ENCODE peak calls at places on chromosomes 11 and 22, in four cellular contexts. One of them, this sample, is unnamed.

GRCh38 chr22:32752868-32753520 is 48.5 kb upstream of the TIMP3 start:
- DNase-seq in AG09309: no peak
- DNase-seq in nephron progenitor cell: no peak
- DNase-seq in activated naive CD8-positive, alpha-beta T cell treated with anti-CD3 and anti-CD28 coated beads, Interleukin-2, amount 50 U/mL, for 24 hours: peak
- DNase-seq in this sample: no peak

GRCh38 chr11:30225642-30226041 is 5.2 kb upstream of the FSHB start:
- DNase-seq in AG09309: no peak
- DNase-seq in activated naive CD8-positive, alpha-beta T cell treated with anti-CD3 and anti-CD28 coated beads, Interleukin-2, amount 50 U/mL, for 24 hours: no peak
- DNase-seq in nephron progenitor cell: peak
- DNase-seq in this sample: no peak

GRCh38 chr11:112227471-112227870 is 1.2 kb downstream of the PTS start:
- DNase-seq in AG09309: no peak
- DNase-seq in nephron progenitor cell: no peak
- DNase-seq in activated naive CD8-positive, alpha-beta T cell treated with anti-CD3 and anti-CD28 coated beads, Interleukin-2, amount 50 U/mL, for 24 hours: no peak
- DNase-seq in this sample: no peak

GRCh38 chr11:108559904-108560303 is 33.7 kb downstream of the EXPH5 start:
- DNase-seq in nephron progenitor cell: no peak
- DNase-seq in activated naive CD8-positive, alpha-beta T cell treated with anti-CD3 and anti-CD28 coated beads, Interleukin-2, amount 50 U/mL, for 24 hours: no peak
- DNase-seq in AG09309: peak
- DNase-seq in this sample: no peak

GRCh38 chr11:71322861-71323582 is 70.6 kb upstream of the SHANK2 start:
- DNase-seq in activated naive CD8-positive, alpha-beta T cell treated with anti-CD3 and anti-CD28 coated beads, Interleukin-2, amount 50 U/mL, for 24 hours: no peak
- DNase-seq in AG09309: no peak
- DNase-seq in nephron progenitor cell: no peak
- DNase-seq in this sample: no peak

GRCh38 chr22:23256986-23257888 is 76.9 kb downstream of the BCR start:
- DNase-seq in AG09309: no peak
- DNase-seq in activated naive CD8-positive, alpha-beta T cell treated with anti-CD3 and anti-CD28 coated beads, Interleukin-2, amount 50 U/mL, for 24 hours: no peak
- DNase-seq in nephron progenitor cell: no peak
- DNase-seq in this sample: no peak

GRCh38 chr22:46365166-46365624 is 29.7 kb downstream of the TRMU start:
- DNase-seq in activated naive CD8-positive, alpha-beta T cell treated with anti-CD3 and anti-CD28 coated beads, Interleukin-2, amount 50 U/mL, for 24 hours: no peak
- DNase-seq in nephron progenitor cell: no peak
- DNase-seq in AG09309: no peak
- DNase-seq in this sample: no peak

GRCh38 chr11:73384127-73384441 is 7.9 kb downstream of the RELT start:
- DNase-seq in nephron progenitor cell: no peak
- DNase-seq in activated naive CD8-positive, alpha-beta T cell treated with anti-CD3 and anti-CD28 coated beads, Interleukin-2, amount 50 U/mL, for 24 hours: no peak
- DNase-seq in AG09309: no peak
- DNase-seq in this sample: no peak

GRCh38 chr11:68327586-68328370 is 15.4 kb downstream of the LRP5 start:
- DNase-seq in AG09309: no peak
- DNase-seq in nephron progenitor cell: no peak
- DNase-seq in activated naive CD8-positive, alpha-beta T cell treated with anti-CD3 and anti-CD28 coated beads, Interleukin-2, amount 50 U/mL, for 24 hours: no peak
- DNase-seq in this sample: no peak

GRCh38 chr11:12269104-12269441 is 108.3 kb upstream of the PARVA start:
- DNase-seq in nephron progenitor cell: no peak
- DNase-seq in AG09309: no peak
- DNase-seq in activated naive CD8-positive, alpha-beta T cell treated with anti-CD3 and anti-CD28 coated beads, Interleukin-2, amount 50 U/mL, for 24 hours: no peak
- DNase-seq in this sample: no peak

GRCh38 chr11:57244911-57245310 is 7.9 kb upstream of the APLNR start:
- DNase-seq in AG09309: no peak
- DNase-seq in activated naive CD8-positive, alpha-beta T cell treated with anti-CD3 and anti-CD28 coated beads, Interleukin-2, amount 50 U/mL, for 24 hours: no peak
- DNase-seq in nephron progenitor cell: no peak
- DNase-seq in this sample: no peak

GRCh38 chr11:2445107-2445947 is 519 bp downstream of the KCNQ1 start:
- DNase-seq in AG09309: no peak
- DNase-seq in activated naive CD8-positive, alpha-beta T cell treated with anti-CD3 and anti-CD28 coated beads, Interleukin-2, amount 50 U/mL, for 24 hours: peak
- DNase-seq in nephron progenitor cell: peak
- DNase-seq in this sample: no peak

GRCh38 chr22:45977551-45978274 is 751 bp upstream of the WNT7B start:
- DNase-seq in nephron progenitor cell: no peak
- DNase-seq in AG09309: no peak
- DNase-seq in activated naive CD8-positive, alpha-beta T cell treated with anti-CD3 and anti-CD28 coated beads, Interleukin-2, amount 50 U/mL, for 24 hours: no peak
- DNase-seq in this sample: no peak